ENCODE peak calls at places on chromosome 22, in nine cellular contexts. One of them, this sample, is unnamed.

GRCh38 chr22:20107951-20108756 is 7.8 kb upstream of the RANBP1 start:
- DNase-seq in activated naive CD8-positive, alpha-beta T cell treated with anti-CD3 and anti-CD28 coated beads, Interleukin-2, amount 50 U/mL, for 24 hours: no peak
- DNase-seq in HCT116: no peak
- DNase-seq in NCI-H82: no peak
- DNase-seq in ELR: no peak
- DNase-seq in heart left ventricle: peak
- DNase-seq in pons: no peak
- DNase-seq in skeletal muscle cell: no peak
- DNase-seq in stomach: no peak
- DNase-seq in this sample: no peak

GRCh38 chr22:42180349-42180842 is 49.8 kb upstream of the CYP2D6 start:
- DNase-seq in activated naive CD8-positive, alpha-beta T cell treated with anti-CD3 and anti-CD28 coated beads, Interleukin-2, amount 50 U/mL, for 24 hours: no peak
- DNase-seq in stomach: no peak
- DNase-seq in NCI-H82: no peak
- DNase-seq in pons: no peak
- DNase-seq in heart left ventricle: no peak
- DNase-seq in skeletal muscle cell: no peak
- DNase-seq in ELR: peak
- DNase-seq in HCT116: no peak
- DNase-seq in this sample: no peak

GRCh38 chr22:29268511-29269229 is 602 bp downstream of the EWSR1 start:
- DNase-seq in heart left ventricle: peak
- DNase-seq in skeletal muscle cell: peak
- DNase-seq in stomach: peak
- DNase-seq in pons: peak
- DNase-seq in activated naive CD8-positive, alpha-beta T cell treated with anti-CD3 and anti-CD28 coated beads, Interleukin-2, amount 50 U/mL, for 24 hours: peak
- DNase-seq in HCT116: peak
- DNase-seq in ELR: peak
- DNase-seq in NCI-H82: peak
- DNase-seq in this sample: peak

GRCh38 chr22:22745225-22746060 is 101.0 kb downstream of the GGTLC2 start:
- DNase-seq in ELR: peak
- DNase-seq in skeletal muscle cell: no peak
- DNase-seq in pons: peak
- DNase-seq in HCT116: no peak
- DNase-seq in NCI-H82: peak
- DNase-seq in activated naive CD8-positive, alpha-beta T cell treated with anti-CD3 and anti-CD28 coated beads, Interleukin-2, amount 50 U/mL, for 24 hours: peak
- DNase-seq in stomach: peak
- DNase-seq in heart left ventricle: no peak
- DNase-seq in this sample: peak

GRCh38 chr22:42714768-42715430 is 5.8 kb downstream of the A4GALT start:
- DNase-seq in ELR: no peak
- DNase-seq in NCI-H82: no peak
- DNase-seq in pons: no peak
- DNase-seq in skeletal muscle cell: no peak
- DNase-seq in HCT116: no peak
- DNase-seq in activated naive CD8-positive, alpha-beta T cell treated with anti-CD3 and anti-CD28 coated beads, Interleukin-2, amount 50 U/mL, for 24 hours: no peak
- DNase-seq in heart left ventricle: no peak
- DNase-seq in stomach: no peak
- DNase-seq in this sample: no peak

GRCh38 chr22:27510024-27510423 is 291.5 kb downstream of the MN1 start:
- DNase-seq in HCT116: no peak
- DNase-seq in skeletal muscle cell: no peak
- DNase-seq in NCI-H82: no peak
- DNase-seq in heart left ventricle: no peak
- DNase-seq in activated naive CD8-positive, alpha-beta T cell treated with anti-CD3 and anti-CD28 coated beads, Interleukin-2, amount 50 U/mL, for 24 hours: no peak
- DNase-seq in stomach: no peak
- DNase-seq in ELR: no peak
- DNase-seq in pons: no peak
- DNase-seq in this sample: no peak

GRCh38 chr22:25970348-25970995 is 198.8 kb upstream of the SEZ6L start:
- DNase-seq in NCI-H82: peak
- DNase-seq in ELR: no peak
- DNase-seq in HCT116: no peak
- DNase-seq in stomach: no peak
- DNase-seq in skeletal muscle cell: no peak
- DNase-seq in activated naive CD8-positive, alpha-beta T cell treated with anti-CD3 and anti-CD28 coated beads, Interleukin-2, amount 50 U/mL, for 24 hours: no peak
- DNase-seq in pons: peak
- DNase-seq in heart left ventricle: no peak
- DNase-seq in this sample: no peak

GRCh38 chr22:31818481-31819392 is 64.9 kb downstream of the DEPDC5 start:
- DNase-seq in pons: no peak
- DNase-seq in NCI-H82: no peak
- DNase-seq in stomach: no peak
- DNase-seq in heart left ventricle: no peak
- DNase-seq in ELR: peak
- DNase-seq in skeletal muscle cell: no peak
- DNase-seq in activated naive CD8-positive, alpha-beta T cell treated with anti-CD3 and anti-CD28 coated beads, Interleukin-2, amount 50 U/mL, for 24 hours: peak
- DNase-seq in HCT116: no peak
- DNase-seq in this sample: no peak

GRCh38 chr22:27832606-27833005 is 31.1 kb upstream of the MN1 start:
- DNase-seq in stomach: no peak
- DNase-seq in pons: no peak
- DNase-seq in activated naive CD8-positive, alpha-beta T cell treated with anti-CD3 and anti-CD28 coated beads, Interleukin-2, amount 50 U/mL, for 24 hours: no peak
- DNase-seq in NCI-H82: no peak
- DNase-seq in skeletal muscle cell: no peak
- DNase-seq in HCT116: no peak
- DNase-seq in heart left ventricle: no peak
- DNase-seq in ELR: no peak
- DNase-seq in this sample: no peak

GRCh38 chr22:22921575-22921974 is 34.0 kb downstream of the IGLL5 start:
- DNase-seq in pons: no peak
- DNase-seq in HCT116: no peak
- DNase-seq in skeletal muscle cell: no peak
- DNase-seq in heart left ventricle: no peak
- DNase-seq in activated naive CD8-positive, alpha-beta T cell treated with anti-CD3 and anti-CD28 coated beads, Interleukin-2, amount 50 U/mL, for 24 hours: no peak
- DNase-seq in stomach: no peak
- DNase-seq in ELR: no peak
- DNase-seq in NCI-H82: no peak
- DNase-seq in this sample: no peak

GRCh38 chr22:36457688-36458450 is 23.6 kb downstream of the TXN2 start:
- DNase-seq in stomach: no peak
- DNase-seq in NCI-H82: no peak
- DNase-seq in heart left ventricle: peak
- DNase-seq in ELR: no peak
- DNase-seq in HCT116: no peak
- DNase-seq in skeletal muscle cell: no peak
- DNase-seq in activated naive CD8-positive, alpha-beta T cell treated with anti-CD3 and anti-CD28 coated beads, Interleukin-2, amount 50 U/mL, for 24 hours: no peak
- DNase-seq in pons: no peak
- DNase-seq in this sample: no peak

GRCh38 chr22:39343259-39344045 is 6.3 kb upstream of the SYNGR1 start:
- DNase-seq in pons: peak
- DNase-seq in skeletal muscle cell: no peak
- DNase-seq in heart left ventricle: peak
- DNase-seq in activated naive CD8-positive, alpha-beta T cell treated with anti-CD3 and anti-CD28 coated beads, Interleukin-2, amount 50 U/mL, for 24 hours: peak
- DNase-seq in HCT116: peak
- DNase-seq in NCI-H82: peak
- DNase-seq in stomach: peak
- DNase-seq in ELR: peak
- DNase-seq in this sample: peak

GRCh38 chr22:29883045-29883830 is at the start of gene MTMR3:
- DNase-seq in pons: peak
- DNase-seq in ELR: peak
- DNase-seq in heart left ventricle: peak
- DNase-seq in stomach: peak
- DNase-seq in activated naive CD8-positive, alpha-beta T cell treated with anti-CD3 and anti-CD28 coated beads, Interleukin-2, amount 50 U/mL, for 24 hours: peak
- DNase-seq in NCI-H82: peak
- DNase-seq in skeletal muscle cell: peak
- DNase-seq in HCT116: peak
- DNase-seq in this sample: peak

GRCh38 chr22:46500201-46500600 is 37.2 kb downstream of the CELSR1 start:
- DNase-seq in ELR: no peak
- DNase-seq in activated naive CD8-positive, alpha-beta T cell treated with anti-CD3 and anti-CD28 coated beads, Interleukin-2, amount 50 U/mL, for 24 hours: peak
- DNase-seq in HCT116: no peak
- DNase-seq in heart left ventricle: no peak
- DNase-seq in pons: no peak
- DNase-seq in stomach: no peak
- DNase-seq in skeletal muscle cell: no peak
- DNase-seq in NCI-H82: no peak
- DNase-seq in this sample: no peak

GRCh38 chr22:50697667-50698506 is 25.3 kb downstream of the SHANK3 start:
- DNase-seq in skeletal muscle cell: no peak
- DNase-seq in activated naive CD8-positive, alpha-beta T cell treated with anti-CD3 and anti-CD28 coated beads, Interleukin-2, amount 50 U/mL, for 24 hours: no peak
- DNase-seq in pons: no peak
- DNase-seq in ELR: no peak
- DNase-seq in heart left ventricle: peak
- DNase-seq in HCT116: no peak
- DNase-seq in NCI-H82: no peak
- DNase-seq in stomach: no peak
- DNase-seq in this sample: no peak

GRCh38 chr22:29734853-29735252 is 15.1 kb downstream of the CABP7 start:
- DNase-seq in stomach: no peak
- DNase-seq in skeletal muscle cell: no peak
- DNase-seq in activated naive CD8-positive, alpha-beta T cell treated with anti-CD3 and anti-CD28 coated beads, Interleukin-2, amount 50 U/mL, for 24 hours: no peak
- DNase-seq in pons: no peak
- DNase-seq in ELR: no peak
- DNase-seq in NCI-H82: no peak
- DNase-seq in heart left ventricle: no peak
- DNase-seq in HCT116: no peak
- DNase-seq in this sample: no peak

GRCh38 chr22:19991395-19991644 is 25.3 kb downstream of the ARVCF start:
- DNase-seq in activated naive CD8-positive, alpha-beta T cell treated with anti-CD3 and anti-CD28 coated beads, Interleukin-2, amount 50 U/mL, for 24 hours: no peak
- DNase-seq in pons: no peak
- DNase-seq in HCT116: no peak
- DNase-seq in ELR: no peak
- DNase-seq in skeletal muscle cell: no peak
- DNase-seq in stomach: no peak
- DNase-seq in NCI-H82: no peak
- DNase-seq in heart left ventricle: peak
- DNase-seq in this sample: no peak

GRCh38 chr22:23812378-23812777 is 25.6 kb downstream of the SMARCB1 start:
- DNase-seq in NCI-H82: no peak
- DNase-seq in pons: no peak
- DNase-seq in ELR: no peak
- DNase-seq in HCT116: no peak
- DNase-seq in activated naive CD8-positive, alpha-beta T cell treated with anti-CD3 and anti-CD28 coated beads, Interleukin-2, amount 50 U/mL, for 24 hours: no peak
- DNase-seq in heart left ventricle: no peak
- DNase-seq in stomach: no peak
- DNase-seq in skeletal muscle cell: no peak
- DNase-seq in this sample: no peak

GRCh38 chr22:19443544-19444211 is 3.8 kb downstream of the C22orf39 start:
- DNase-seq in skeletal muscle cell: no peak
- DNase-seq in heart left ventricle: no peak
- DNase-seq in stomach: no peak
- DNase-seq in pons: no peak
- DNase-seq in ELR: no peak
- DNase-seq in NCI-H82: no peak
- DNase-seq in activated naive CD8-positive, alpha-beta T cell treated with anti-CD3 and anti-CD28 coated beads, Interleukin-2, amount 50 U/mL, for 24 hours: no peak
- DNase-seq in HCT116: no peak
- DNase-seq in this sample: no peak

GRCh38 chr22:50715250-50715649 is 22.8 kb upstream of the ACR start:
- DNase-seq in ELR: no peak
- DNase-seq in heart left ventricle: peak
- DNase-seq in pons: no peak
- DNase-seq in skeletal muscle cell: no peak
- DNase-seq in stomach: no peak
- DNase-seq in activated naive CD8-positive, alpha-beta T cell treated with anti-CD3 and anti-CD28 coated beads, Interleukin-2, amount 50 U/mL, for 24 hours: no peak
- DNase-seq in HCT116: no peak
- DNase-seq in NCI-H82: no peak
- DNase-seq in this sample: no peak

GRCh38 chr22:23121026-23121823 is 20.6 kb downstream of the RSPH14 start:
- DNase-seq in NCI-H82: no peak
- DNase-seq in ELR: peak
- DNase-seq in stomach: no peak
- DNase-seq in skeletal muscle cell: no peak
- DNase-seq in pons: no peak
- DNase-seq in HCT116: no peak
- DNase-seq in heart left ventricle: peak
- DNase-seq in activated naive CD8-positive, alpha-beta T cell treated with anti-CD3 and anti-CD28 coated beads, Interleukin-2, amount 50 U/mL, for 24 hours: no peak
- DNase-seq in this sample: no peak

GRCh38 chr22:38069372-38070249 is 12.4 kb downstream of the PICK1 start:
- DNase-seq in skeletal muscle cell: peak
- DNase-seq in HCT116: no peak
- DNase-seq in pons: peak
- DNase-seq in heart left ventricle: peak
- DNase-seq in activated naive CD8-positive, alpha-beta T cell treated with anti-CD3 and anti-CD28 coated beads, Interleukin-2, amount 50 U/mL, for 24 hours: no peak
- DNase-seq in NCI-H82: peak
- DNase-seq in stomach: no peak
- DNase-seq in ELR: peak
- DNase-seq in this sample: no peak

GRCh38 chr22:19448076-19448607 is 631 bp upstream of the C22orf39 start:
- DNase-seq in HCT116: no peak
- DNase-seq in pons: peak
- DNase-seq in heart left ventricle: no peak
- DNase-seq in skeletal muscle cell: peak
- DNase-seq in NCI-H82: peak
- DNase-seq in activated naive CD8-positive, alpha-beta T cell treated with anti-CD3 and anti-CD28 coated beads, Interleukin-2, amount 50 U/mL, for 24 hours: peak
- DNase-seq in stomach: peak
- DNase-seq in ELR: peak
- DNase-seq in this sample: no peak

GRCh38 chr22:49923445-49923844 is 5.0 kb downstream of the CRELD2 start:
- DNase-seq in ELR: no peak
- DNase-seq in NCI-H82: no peak
- DNase-seq in heart left ventricle: no peak
- DNase-seq in stomach: no peak
- DNase-seq in pons: no peak
- DNase-seq in skeletal muscle cell: no peak
- DNase-seq in HCT116: no peak
- DNase-seq in activated naive CD8-positive, alpha-beta T cell treated with anti-CD3 and anti-CD28 coated beads, Interleukin-2, amount 50 U/mL, for 24 hours: peak
- DNase-seq in this sample: no peak

GRCh38 chr22:40487663-40488249 is 117.4 kb downstream of the SGSM3 start:
- DNase-seq in stomach: no peak
- DNase-seq in HCT116: no peak
- DNase-seq in pons: no peak
- DNase-seq in heart left ventricle: no peak
- DNase-seq in NCI-H82: peak
- DNase-seq in ELR: peak
- DNase-seq in activated naive CD8-positive, alpha-beta T cell treated with anti-CD3 and anti-CD28 coated beads, Interleukin-2, amount 50 U/mL, for 24 hours: no peak
- DNase-seq in skeletal muscle cell: no peak
- DNase-seq in this sample: peak

GRCh38 chr22:50102946-50103345 is 13.1 kb downstream of the MOV10L1 start:
- DNase-seq in activated naive CD8-positive, alpha-beta T cell treated with anti-CD3 and anti-CD28 coated beads, Interleukin-2, amount 50 U/mL, for 24 hours: no peak
- DNase-seq in ELR: no peak
- DNase-seq in NCI-H82: no peak
- DNase-seq in stomach: no peak
- DNase-seq in heart left ventricle: no peak
- DNase-seq in skeletal muscle cell: no peak
- DNase-seq in pons: no peak
- DNase-seq in HCT116: peak
- DNase-seq in this sample: no peak

GRCh38 chr22:47615051-47615450 is 852.6 kb downstream of the TBC1D22A start:
- DNase-seq in HCT116: no peak
- DNase-seq in stomach: no peak
- DNase-seq in pons: no peak
- DNase-seq in heart left ventricle: no peak
- DNase-seq in ELR: no peak
- DNase-seq in activated naive CD8-positive, alpha-beta T cell treated with anti-CD3 and anti-CD28 coated beads, Interleukin-2, amount 50 U/mL, for 24 hours: no peak
- DNase-seq in NCI-H82: no peak
- DNase-seq in skeletal muscle cell: no peak
- DNase-seq in this sample: no peak

GRCh38 chr22:25060522-25061071 is 108.1 kb downstream of the KIAA1671 start:
- DNase-seq in heart left ventricle: no peak
- DNase-seq in NCI-H82: no peak
- DNase-seq in HCT116: no peak
- DNase-seq in pons: no peak
- DNase-seq in activated naive CD8-positive, alpha-beta T cell treated with anti-CD3 and anti-CD28 coated beads, Interleukin-2, amount 50 U/mL, for 24 hours: peak
- DNase-seq in stomach: no peak
- DNase-seq in ELR: no peak
- DNase-seq in skeletal muscle cell: no peak
- DNase-seq in this sample: no peak

GRCh38 chr22:41725510-41726110 is 26.3 kb downstream of the MEI1 start:
- DNase-seq in HCT116: no peak
- DNase-seq in heart left ventricle: no peak
- DNase-seq in skeletal muscle cell: no peak
- DNase-seq in activated naive CD8-positive, alpha-beta T cell treated with anti-CD3 and anti-CD28 coated beads, Interleukin-2, amount 50 U/mL, for 24 hours: no peak
- DNase-seq in stomach: no peak
- DNase-seq in NCI-H82: no peak
- DNase-seq in ELR: peak
- DNase-seq in pons: no peak
- DNase-seq in this sample: no peak

GRCh38 chr22:22061085-22062077 is 78.8 kb upstream of the TOP3B start:
- DNase-seq in stomach: no peak
- DNase-seq in heart left ventricle: peak
- DNase-seq in skeletal muscle cell: peak
- DNase-seq in NCI-H82: no peak
- DNase-seq in activated naive CD8-positive, alpha-beta T cell treated with anti-CD3 and anti-CD28 coated beads, Interleukin-2, amount 50 U/mL, for 24 hours: no peak
- DNase-seq in ELR: peak
- DNase-seq in HCT116: peak
- DNase-seq in pons: peak
- DNase-seq in this sample: no peak

GRCh38 chr22:28951969-28952521 is 68.7 kb downstream of the ZNRF3 start:
- DNase-seq in skeletal muscle cell: peak
- DNase-seq in NCI-H82: peak
- DNase-seq in stomach: no peak
- DNase-seq in activated naive CD8-positive, alpha-beta T cell treated with anti-CD3 and anti-CD28 coated beads, Interleukin-2, amount 50 U/mL, for 24 hours: no peak
- DNase-seq in pons: no peak
- DNase-seq in ELR: no peak
- DNase-seq in HCT116: no peak
- DNase-seq in heart left ventricle: no peak
- DNase-seq in this sample: no peak